ENCODE peak calls at places on chromosomes 12 and 14, in seven cellular contexts. K is endodermal cell, M is breast epithelium, N is dorsolateral prefrontal cortex, Z is tibial artery, V is H9, B is prostate gland. I is an unnamed sample.

GRCh38 chr12:153080-153746 is 60.7 kb downstream of the SLC6A12 start:
- DNase-seq in K (peak; percentile 98), B (peak; percentile 35), M (no peak), N (peak; percentile 56), Z (peak; percentile 38), V (peak; percentile 96), I (peak; percentile 46)

GRCh38 chr14:53793790-53794560 is 162.7 kb downstream of the BMP4 start:
- DNase-seq in M (no peak), V (no peak), N (no peak), B (no peak), K (no peak), Z (peak; percentile 32), I (no peak)

GRCh38 chr12:40618621-40619020 is 73.6 kb upstream of the CNTN1 start:
- DNase-seq in M (no peak), B (no peak), K (no peak), V (no peak), Z (no peak), N (no peak), I (no peak)

GRCh38 chr14:60974070-60974469 is 6.8 kb downstream of the TRMT5 start:
- DNase-seq in N (no peak), V (no peak), B (no peak), M (no peak), K (no peak), Z (no peak), I (no peak)

GRCh38 chr14:85934123-85934885 is 404.4 kb downstream of the FLRT2 start:
- DNase-seq in M (no peak), Z (no peak), N (no peak), B (no peak), V (no peak), K (no peak), I (peak; percentile 1)

GRCh38 chr12:120118710-120119097 is 2.2 kb upstream of the RAB35 start:
- DNase-seq in B (no peak), V (no peak), M (no peak), K (no peak), N (no peak), Z (no peak), I (no peak)

GRCh38 chr14:74179775-74180354 is 59.4 kb upstream of the VSX2 start:
- DNase-seq in K (no peak), M (no peak), B (no peak), Z (no peak), N (no peak), V (no peak), I (no peak)

GRCh38 chr12:118356809-118357326 is 15.8 kb downstream of the TAOK3 start:
- DNase-seq in V (no peak), Z (no peak), K (no peak), B (no peak), N (no peak), M (no peak), I (peak; percentile 70)

GRCh38 chr12:51200806-51201205 is 17.1 kb downstream of the POU6F1 start:
- DNase-seq in Z (no peak), B (no peak), V (no peak), K (no peak), N (no peak), M (no peak), I (no peak)

GRCh38 chr12:41468756-41469155 is 280.6 kb downstream of the PDZRN4 start:
- DNase-seq in M (no peak), N (no peak), B (no peak), V (no peak), Z (no peak), K (no peak), I (no peak)

GRCh38 chr14:78202178-78202577 is 32.0 kb downstream of the NRXN3 start:
- DNase-seq in K (no peak), B (no peak), N (no peak), M (no peak), Z (no peak), V (no peak), I (no peak)

GRCh38 chr14:105537580-105538474 is 11.4 kb downstream of the TMEM121 start:
- DNase-seq in N (peak; percentile 58), V (peak; percentile 52), M (no peak), B (no peak), Z (no peak), K (peak; percentile 89), I (peak; percentile 73)

GRCh38 chr14:70394674-70395073 is 22.2 kb downstream of the SYNJ2BP start:
- DNase-seq in B (no peak), Z (no peak), M (no peak), N (no peak), V (no peak), K (no peak), I (no peak)

GRCh38 chr14:73014105-73014504 is 12.8 kb downstream of the ZFYVE1 start:
- DNase-seq in K (no peak), N (no peak), Z (no peak), B (no peak), V (no peak), M (no peak), I (no peak)

GRCh38 chr14:69615471-69616407 is 4.3 kb downstream of the SUSD6 start:
- DNase-seq in B (peak; percentile 65), K (no peak), V (no peak), M (peak; percentile 71), Z (peak; percentile 65), N (no peak), I (peak; percentile 26)

GRCh38 chr12:64946132-64946829 is 121.8 kb downstream of the TBC1D30 start:
- DNase-seq in Z (no peak), N (peak; percentile 52), M (peak; percentile 34), B (peak; percentile 56), K (no peak), V (no peak), I (no peak)

GRCh38 chr14:85702191-85702590 is 172.2 kb downstream of the FLRT2 start:
- DNase-seq in B (no peak), M (no peak), K (no peak), V (no peak), Z (no peak), N (no peak), I (no peak)

GRCh38 chr14:23864856-23865255 is 88.7 kb upstream of the DHRS4 start:
- DNase-seq in M (no peak), B (no peak), K (no peak), V (no peak), Z (no peak), N (no peak), I (no peak)

DNA sequence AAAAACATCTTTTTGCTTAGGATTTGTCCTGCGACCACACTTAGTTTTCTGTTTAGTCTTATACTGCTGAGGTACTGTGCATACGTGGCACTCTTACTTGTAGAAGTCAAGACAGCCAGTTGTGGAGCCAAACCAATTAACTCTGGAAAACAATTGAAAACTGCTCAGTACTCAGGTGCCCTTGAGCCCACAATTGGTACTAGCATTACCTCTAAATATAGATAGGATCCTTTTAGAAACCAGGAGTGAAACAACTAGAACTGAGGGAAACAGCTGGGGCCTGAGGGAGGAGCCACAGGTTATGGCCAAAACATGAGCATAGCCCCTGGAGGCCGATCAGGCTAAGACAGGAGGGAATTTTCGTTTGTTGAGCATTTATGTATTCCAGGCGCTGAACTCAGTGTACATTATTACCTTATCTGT is 2.5 kb downstream of the SPATS2 start:
- DNase-seq in M (no peak), N (no peak), B (no peak), K (peak; percentile 76), Z (no peak), V (peak; percentile 49), I (no peak)
- TF ChIP-seq CTCF in M (peak; percentile 11), N (no peak), B (peak; percentile 15), K (peak; percentile 72), Z (peak; percentile 27), V (peak; percentile 56), I (peak; percentile 21)

GRCh38 chr14:55332654-55333570 is 61.7 kb downstream of the FBXO34 start:
- DNase-seq in M (no peak), V (no peak), B (no peak), K (no peak), N (no peak), Z (no peak), I (no peak)
- H3K27ac ChIP-seq in M (peak overlapping the region; percentile 39), V (no peak overlapping the region), B (peak overlapping the region; percentile 67), K (no peak overlapping the region), N (no peak overlapping the region), Z (no peak overlapping the region), I (no peak overlapping the region)

GRCh38 chr14:26917086-26917485 is 319.3 kb upstream of the NOVA1 start:
- DNase-seq in V (no peak), M (no peak), N (no peak), K (no peak), B (no peak), Z (peak; percentile 33), I (peak; percentile 8)
- TF ChIP-seq CTCF in V (peak; percentile 64), M (no peak), N (no peak), K (peak; percentile 73), B (no peak), Z (peak; percentile 40), I (peak; percentile 34)

GRCh38 chr14:64200170-64200569 is 94.0 kb downstream of the ESR2 start:
- DNase-seq in B (no peak), M (no peak), N (no peak), K (peak; percentile 67), V (no peak), Z (no peak), I (no peak)
- H3K27ac ChIP-seq in B (no peak overlapping the region), M (no peak overlapping the region), N (no peak overlapping the region), K (no peak overlapping the region), V (no peak overlapping the region), Z (no peak overlapping the region), I (no peak overlapping the region)

DNA sequence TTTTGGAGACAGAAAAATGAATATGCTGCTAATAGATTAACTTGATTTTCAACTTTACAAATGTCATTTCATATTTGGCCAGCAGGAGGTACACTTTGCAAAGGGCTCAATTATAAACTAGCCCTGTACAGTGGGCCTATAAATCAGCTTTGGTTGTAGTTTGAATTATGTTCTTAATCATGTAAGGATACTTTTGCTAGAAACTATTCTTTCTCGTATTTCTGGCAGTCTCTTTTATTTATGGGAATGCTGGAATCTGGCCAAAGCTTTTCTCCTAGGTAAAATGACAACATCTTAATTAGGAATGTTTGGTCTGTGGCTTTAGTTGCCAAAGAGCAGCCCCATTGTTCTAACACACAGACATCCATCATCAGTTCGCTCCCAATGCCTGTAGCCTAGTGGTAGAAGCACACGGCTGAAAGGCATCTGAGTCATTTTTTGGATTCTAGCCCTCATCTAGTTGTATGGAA is 1322.3 kb upstream of the SEL1L start:
- DNase-seq in B (peak; percentile 15), M (no peak), K (no peak), V (no peak), Z (no peak), N (no peak), I (no peak)
- TF ChIP-seq CTCF in B (peak; percentile 49), M (no peak), K (peak; percentile 82), V (peak; percentile 66), Z (peak; percentile 26), N (peak; percentile 47), I (no peak)

GRCh38 chr12:7131502-7131866 is 1.3 kb downstream of the CLSTN3 start:
- DNase-seq in V (peak; percentile 61), N (no peak), M (no peak), B (no peak), Z (no peak), K (no peak), I (no peak)
- H3K27ac ChIP-seq in V (no peak overlapping the region), N (peak overlapping the region; percentile 91), M (peak overlapping the region; percentile 93), B (no peak overlapping the region), Z (peak overlapping the region; percentile 76), K (no peak overlapping the region), I (no peak overlapping the region)

DNA sequence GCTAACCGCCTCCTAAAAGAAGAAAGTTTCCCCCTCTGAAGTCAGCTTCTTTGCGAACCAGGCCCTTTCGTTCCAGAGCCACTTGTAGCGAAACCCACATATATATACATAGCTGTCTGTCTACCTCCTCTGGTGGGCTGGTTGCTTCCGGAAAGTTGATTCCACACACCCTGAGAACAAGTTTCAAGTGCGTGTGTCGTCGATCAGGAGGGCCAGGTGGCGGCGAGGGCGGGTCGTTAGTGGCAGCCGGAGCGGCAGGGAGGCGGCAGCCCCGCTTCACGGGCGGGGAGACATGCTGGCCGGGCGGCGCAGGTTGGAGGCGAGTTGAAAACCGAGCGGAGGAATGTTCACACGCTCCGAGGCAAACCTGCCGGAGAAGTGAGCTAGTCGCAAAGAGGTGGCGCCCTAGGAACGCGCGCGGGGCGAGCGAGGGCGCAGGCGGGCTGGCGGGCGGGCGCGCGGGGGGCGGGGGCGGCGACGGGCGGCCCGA is 2.6 kb downstream of the PTHLH start:
- DNase-seq in N (peak; percentile 11), V (peak; percentile 84), M (peak; percentile 76), K (peak; percentile 94), Z (peak; percentile 45), B (peak; percentile 56), I (peak; percentile 44)
- TF ChIP-seq CTCF in N (no peak), V (no peak), M (no peak), K (peak; percentile 12), Z (no peak), B (peak; percentile 24), I (peak; percentile 29)